ENCODE peak calls at places on chromosomes 3 and 15, in four cellular contexts. D, R, Y and Q are unnamed samples.

GRCh38 chr3:183224581-183224980 is 28.5 kb upstream of the B3GNT5 start:
- DNase-seq in D (no peak), R (no peak), Y (no peak), Q (no peak)

GRCh38 chr15:75666823-75667501 is 19.2 kb downstream of the SNX33 start:
- DNase-seq in D (peak; percentile 37), R (no peak), Y (no peak), Q (peak; percentile 91)

GRCh38 chr15:40342421-40343313 is 1.9 kb upstream of the CCDC9B start:
- DNase-seq in D (no peak), R (no peak), Y (no peak), Q (no peak)

GRCh38 chr3:100928638-100929428 is 64.4 kb downstream of the ABI3BP start:
- DNase-seq in D (no peak), R (no peak), Y (no peak), Q (no peak)

GRCh38 chr3:164004205-164004604 is 1074.1 kb downstream of the SI start:
- DNase-seq in D (no peak), R (peak; percentile 14), Y (peak; percentile 40), Q (no peak)

GRCh38 chr3:98848108-98848507 is 53.4 kb downstream of the DCBLD2 start:
- DNase-seq in D (no peak), R (no peak), Y (no peak), Q (no peak)

GRCh38 chr3:57046120-57046519 is 14.3 kb upstream of the SPATA12 start:
- DNase-seq in D (no peak), R (no peak), Y (no peak), Q (no peak)

GRCh38 chr15:93031103-93031464 is 57.9 kb downstream of the RGMA start:
- DNase-seq in D (no peak), R (no peak), Y (no peak), Q (no peak)

GRCh38 chr3:111616417-111617105 is 21.4 kb upstream of the ZBED2 start:
- DNase-seq in D (peak; percentile 3), R (no peak), Y (no peak), Q (no peak)

GRCh38 chr3:153338487-153338886 is 176.5 kb downstream of the RAP2B start:
- DNase-seq in D (no peak), R (no peak), Y (peak; percentile 43), Q (no peak)

GRCh38 chr3:29513236-29513635 is 232.4 kb downstream of the RBMS3 start:
- DNase-seq in D (no peak), R (no peak), Y (no peak), Q (no peak)

GRCh38 chr3:12420393-12420792 is 63.9 kb upstream of the TSEN2 start:
- DNase-seq in D (no peak), R (no peak), Y (no peak), Q (no peak)
- TF ChIP-seq ELF1 in D (no peak), R (no peak), Y (no peak), Q (no peak)

GRCh38 chr3:150223090-150223489 is 185.0 kb upstream of the TSC22D2 start:
- DNase-seq in D (no peak), R (no peak), Y (no peak), Q (no peak)
- TF ChIP-seq ELF1 in D (no peak), R (no peak), Y (no peak), Q (no peak)

DNA sequence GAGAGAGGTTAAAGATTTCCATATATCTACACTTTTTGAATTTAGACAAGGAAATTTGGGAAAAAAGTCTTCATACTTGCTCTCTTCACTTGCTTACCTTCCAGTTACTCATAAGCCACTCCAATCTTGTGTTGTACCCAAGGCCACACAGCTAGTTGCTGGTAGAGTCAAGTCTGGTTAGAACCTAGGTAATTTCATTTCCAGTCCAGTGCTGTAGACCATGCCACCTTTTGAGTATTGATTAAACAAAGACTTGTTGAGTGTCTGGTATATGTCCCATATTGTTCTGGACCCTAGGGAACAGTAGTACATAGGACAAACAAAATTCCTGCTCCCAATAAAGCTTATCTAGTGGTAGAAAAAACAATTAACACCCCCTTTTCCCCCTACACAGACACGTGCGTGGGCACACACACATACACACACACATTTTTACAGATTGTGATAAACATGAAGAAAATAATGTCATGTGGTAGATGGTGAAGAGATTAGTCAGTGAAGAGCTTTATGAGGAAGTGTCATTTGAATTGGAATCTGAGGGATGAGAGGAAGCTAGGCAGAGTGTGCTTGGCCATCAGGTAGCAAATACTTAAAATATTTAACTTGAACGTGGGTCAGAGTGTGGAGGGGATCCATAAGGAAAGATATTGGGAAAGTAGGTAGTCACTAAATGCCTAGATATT is 2.1 kb downstream of the CMC1 start:
- DNase-seq in D (no peak), R (no peak), Y (peak; percentile 12), Q (no peak)
- TF ChIP-seq ELF1 in D (no peak), R (no peak), Y (peak; percentile 25), Q (no peak)

DNA sequence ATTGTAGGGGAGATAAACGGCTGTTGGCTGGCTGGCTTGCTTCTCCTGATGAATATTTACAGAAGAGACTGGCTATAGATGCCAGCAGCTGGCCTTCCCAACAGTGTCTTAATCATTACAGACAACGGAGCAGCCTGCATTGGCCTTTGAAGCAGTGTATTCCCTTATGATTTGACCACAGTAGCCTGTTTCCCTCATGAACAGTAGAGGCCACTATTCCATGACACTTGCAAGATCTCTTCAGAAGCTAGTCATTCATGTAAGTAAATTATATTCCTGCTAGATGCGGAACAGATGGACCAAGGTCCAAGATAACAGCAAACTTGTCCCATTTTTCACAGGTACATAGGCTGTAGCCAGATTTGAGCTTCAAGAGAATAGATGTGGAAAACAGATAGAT is 47.3 kb downstream of the TMCO5A start:
- DNase-seq in D (peak; percentile 15), R (peak; percentile 30), Y (peak; percentile 25), Q (peak; percentile 39)
- TF ChIP-seq ELF1 in D (no peak), R (no peak), Y (no peak), Q (no peak)

GRCh38 chr3:11583638-11584046 is 60.1 kb downstream of the VGLL4 start:
- DNase-seq in D (no peak), R (no peak), Y (no peak), Q (no peak)
- TF ChIP-seq ELF1 in D (no peak), R (no peak), Y (no peak), Q (no peak)

DNA sequence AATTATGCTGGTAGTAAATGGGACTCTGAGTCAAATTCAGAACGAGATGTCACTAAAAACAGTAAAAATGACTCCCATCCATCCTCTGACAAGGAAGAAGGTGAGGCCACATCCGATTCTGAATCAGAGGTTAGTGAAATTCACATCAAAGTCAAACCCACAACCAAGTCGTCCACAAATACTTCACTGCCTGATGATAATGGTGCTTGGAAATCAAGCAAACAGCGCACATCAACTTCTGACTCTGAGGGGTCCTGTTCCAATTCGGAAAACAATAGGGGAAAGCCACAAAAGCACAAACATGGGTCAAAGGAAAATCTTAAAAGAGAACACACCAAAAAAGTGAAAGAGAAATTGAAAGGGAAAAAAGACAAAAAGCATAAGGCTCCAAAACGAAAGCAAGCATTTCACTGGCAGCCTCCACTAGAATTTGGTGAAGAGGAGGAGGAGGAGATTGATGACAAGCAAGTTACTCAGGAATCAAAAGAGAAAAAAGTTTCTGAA is 15.1 kb upstream of the ZBTB47 start:
- DNase-seq in D (no peak), R (no peak), Y (no peak), Q (no peak)
- TF ChIP-seq ELF1 in D (no peak), R (no peak), Y (no peak), Q (no peak)